ENCODE peak calls at places on chromosomes 2 and 18, in five cellular contexts. One of them, this sample, is unnamed.

GRCh38 chr2:53075760-53076159 is 691.8 kb upstream of the CHAC2 start:
- DNase-seq in lower lobe of right lung: no peak
- DNase-seq in T-helper 2 cell: no peak
- DNase-seq in germinal center: no peak
- DNase-seq in GM12891: no peak
- DNase-seq in this sample: no peak

GRCh38 chr18:57837917-57838548 is 34.9 kb upstream of the ATP8B1 start:
- DNase-seq in lower lobe of right lung: no peak
- DNase-seq in T-helper 2 cell: peak
- DNase-seq in germinal center: peak
- DNase-seq in GM12891: no peak
- DNase-seq in this sample: no peak

GRCh38 chr2:172513935-172514586 is 41.8 kb upstream of the PDK1 start:
- DNase-seq in lower lobe of right lung: peak
- DNase-seq in T-helper 2 cell: no peak
- DNase-seq in germinal center: peak
- DNase-seq in GM12891: no peak
- DNase-seq in this sample: no peak

GRCh38 chr2:237307495-237307894 is 106.5 kb downstream of the COL6A3 start:
- DNase-seq in lower lobe of right lung: no peak
- DNase-seq in T-helper 2 cell: no peak
- DNase-seq in germinal center: no peak
- DNase-seq in GM12891: no peak
- DNase-seq in this sample: no peak

GRCh38 chr2:30235008-30235655 is 3.8 kb downstream of the LBH start:
- DNase-seq in lower lobe of right lung: no peak
- DNase-seq in T-helper 2 cell: peak
- DNase-seq in germinal center: no peak
- DNase-seq in GM12891: no peak
- DNase-seq in this sample: no peak

GRCh38 chr18:34224423-34225217 is at the start of gene NOL4:
- DNase-seq in lower lobe of right lung: peak
- DNase-seq in T-helper 2 cell: no peak
- DNase-seq in germinal center: no peak
- DNase-seq in GM12891: no peak
- DNase-seq in this sample: no peak

GRCh38 chr2:36177282-36177681 is 178.3 kb upstream of the CRIM1 start:
- DNase-seq in lower lobe of right lung: no peak
- DNase-seq in T-helper 2 cell: no peak
- DNase-seq in germinal center: no peak
- DNase-seq in GM12891: no peak
- DNase-seq in this sample: no peak

GRCh38 chr2:119119999-119120710 is 38.4 kb downstream of the C1QL2 start:
- DNase-seq in lower lobe of right lung: no peak
- DNase-seq in T-helper 2 cell: no peak
- DNase-seq in germinal center: no peak
- DNase-seq in GM12891: no peak
- DNase-seq in this sample: no peak

This sample was measured in GM12892.